ENCODE peak calls at places on chromosome 14, in six cellular contexts. V is iris pigment epithelial cell, R is HepG2, A is natural killer cell, O is cardiac fibroblast, K is epithelial cell of esophagus. E is an unnamed sample.

GRCh38 chr14:80364816-80365215 is 153.5 kb upstream of the DIO2 start:
- DNase-seq in A (no peak), R (no peak), O (no peak), K (no peak), V (no peak), E (no peak)

GRCh38 chr14:27660683-27661082 is 1062.8 kb upstream of the NOVA1 start:
- DNase-seq in V (no peak), K (no peak), A (no peak), O (no peak), R (no peak), E (no peak)

GRCh38 chr14:38404616-38405015 is 148.7 kb upstream of the CLEC14A start:
- DNase-seq in O (peak; percentile 39), K (no peak), A (no peak), V (peak; percentile 51), R (no peak), E (no peak)

GRCh38 chr14:95993768-95994592 is 45.2 kb upstream of the C14orf132 start:
- DNase-seq in R (peak; percentile 39), K (peak; percentile 45), O (peak; percentile 68), A (no peak), V (peak; percentile 43), E (no peak)

GRCh38 chr14:67569011-67569650 is 30.9 kb downstream of the PIGH start:
- DNase-seq in K (no peak), A (no peak), V (no peak), O (no peak), R (no peak), E (no peak)

GRCh38 chr14:93207468-93208308 is 632 bp downstream of the UBR7 start:
- DNase-seq in V (peak; percentile 68), A (no peak), R (no peak), K (peak; percentile 55), O (peak; percentile 70), E (no peak)

GRCh38 chr14:27528328-27528727 is 930.5 kb upstream of the NOVA1 start:
- DNase-seq in O (peak; percentile 35), V (peak; percentile 19), A (no peak), R (peak; percentile 21), K (peak; percentile 61), E (peak; percentile 0)

GRCh38 chr14:53526190-53526589 is 373.1 kb upstream of the DDHD1 start:
- DNase-seq in K (no peak), O (no peak), A (no peak), R (no peak), V (no peak), E (no peak)

GRCh38 chr14:22448035-22448904 is 140.8 kb downstream of the DAD1 start:
- DNase-seq in V (peak; percentile 28), R (no peak), O (no peak), A (peak; percentile 52), K (no peak), E (no peak)

E was measured in epithelial cell of prostate.